ENCODE peak calls at places on chromosomes 11 and 22, in four cellular contexts. One of them, this sample, is unnamed.

GRCh38 chr22:50261615-50262459 is at the start of gene MAPK12:
- ATAC-seq in HepG2: peak; percentile 2
- ATAC-seq in HCT116: peak; percentile 73
- ATAC-seq in T-cell: no peak
- ATAC-seq in this sample: no peak

GRCh38 chr11:6486256-6486655 is 5.0 kb downstream of the TIMM10B start:
- ATAC-seq in T-cell: no peak
- ATAC-seq in HepG2: no peak
- ATAC-seq in HCT116: no peak
- ATAC-seq in this sample: no peak

GRCh38 chr22:37270928-37271650 is 11.2 kb upstream of the CYTH4 start:
- ATAC-seq in HCT116: no peak
- ATAC-seq in T-cell: no peak
- ATAC-seq in HepG2: no peak
- ATAC-seq in this sample: no peak

GRCh38 chr11:13463779-13464290 is 813 bp upstream of the BTBD10 start:
- ATAC-seq in T-cell: no peak
- ATAC-seq in HCT116: no peak
- ATAC-seq in HepG2: no peak
- ATAC-seq in this sample: no peak

GRCh38 chr11:10659339-10660216 is 34.0 kb downstream of the IRAG1 start:
- ATAC-seq in HepG2: peak; percentile 75
- ATAC-seq in T-cell: no peak
- ATAC-seq in HCT116: peak; percentile 72
- ATAC-seq in this sample: peak; percentile 62

GRCh38 chr22:46256358-46256958 is 6.4 kb upstream of the CDPF1 start:
- ATAC-seq in HCT116: no peak
- ATAC-seq in T-cell: no peak
- ATAC-seq in HepG2: peak; percentile 38
- ATAC-seq in this sample: peak; percentile 85

GRCh38 chr11:73249858-73250773 is 22.0 kb upstream of the P2RY6 start:
- ATAC-seq in HCT116: no peak
- ATAC-seq in HepG2: no peak
- ATAC-seq in T-cell: no peak
- ATAC-seq in this sample: no peak

GRCh38 chr11:26985941-26986340 is 8.0 kb upstream of the FIBIN start:
- ATAC-seq in HepG2: no peak
- ATAC-seq in T-cell: no peak
- ATAC-seq in HCT116: no peak
- ATAC-seq in this sample: no peak

GRCh38 chr11:32118025-32118974 is 27.4 kb downstream of the RCN1 start:
- ATAC-seq in HepG2: peak; percentile 85
- ATAC-seq in HCT116: peak; percentile 87
- ATAC-seq in T-cell: no peak
- ATAC-seq in this sample: no peak

GRCh38 chr11:22192289-22192641 is 620 bp upstream of the ANO5 start:
- ATAC-seq in HepG2: peak; percentile 91
- ATAC-seq in HCT116: peak; percentile 65
- ATAC-seq in T-cell: no peak
- ATAC-seq in this sample: no peak

GRCh38 chr11:25859776-25860175 is 472.2 kb upstream of the ANO3 start:
- ATAC-seq in T-cell: no peak
- ATAC-seq in HCT116: no peak
- ATAC-seq in HepG2: no peak
- ATAC-seq in this sample: no peak

GRCh38 chr22:37501610-37502341 is 15.6 kb upstream of the MFNG start:
- ATAC-seq in HCT116: peak; percentile 16
- ATAC-seq in HepG2: peak; percentile 86
- ATAC-seq in T-cell: no peak
- ATAC-seq in this sample: peak; percentile 17

GRCh38 chr22:36362819-36363377 is 24.9 kb downstream of the MYH9 start:
- ATAC-seq in HepG2: no peak
- ATAC-seq in T-cell: peak; percentile 21
- ATAC-seq in HCT116: no peak
- ATAC-seq in this sample: peak; percentile 62

GRCh38 chr11:35946766-35947165 is 2.9 kb downstream of the LDLRAD3 start:
- ATAC-seq in T-cell: no peak
- ATAC-seq in HepG2: no peak
- ATAC-seq in HCT116: no peak
- ATAC-seq in this sample: no peak

GRCh38 chr11:20247540-20248138 is 87.4 kb upstream of the DBX1 start:
- ATAC-seq in HepG2: no peak
- ATAC-seq in T-cell: no peak
- ATAC-seq in HCT116: no peak
- ATAC-seq in this sample: no peak

GRCh38 chr22:26514419-26515161 is 2.3 kb upstream of the TFIP11 start:
- ATAC-seq in HCT116: no peak
- ATAC-seq in HepG2: no peak
- ATAC-seq in T-cell: no peak
- ATAC-seq in this sample: no peak

GRCh38 chr11:27241316-27242122 is 121.5 kb downstream of the CCDC34 start:
- ATAC-seq in HepG2: no peak
- ATAC-seq in HCT116: no peak
- ATAC-seq in T-cell: no peak
- ATAC-seq in this sample: peak; percentile 89

GRCh38 chr11:124591430-124591829 is 19.8 kb upstream of the PANX3 start:
- ATAC-seq in HCT116: no peak
- ATAC-seq in T-cell: no peak
- ATAC-seq in HepG2: no peak
- ATAC-seq in this sample: no peak

GRCh38 chr11:73597340-73597955 is 464 bp downstream of the FAM168A start:
- ATAC-seq in HepG2: no peak
- ATAC-seq in HCT116: no peak
- ATAC-seq in T-cell: no peak
- ATAC-seq in this sample: no peak

GRCh38 chr11:46391578-46392420 is at the start of gene CHRM4:
- ATAC-seq in HCT116: peak; percentile 69
- ATAC-seq in T-cell: no peak
- ATAC-seq in HepG2: peak; percentile 17
- ATAC-seq in this sample: no peak

GRCh38 chr11:117083011-117083940 is 15.0 kb downstream of the SIK3 start:
- ATAC-seq in HepG2: no peak
- ATAC-seq in HCT116: no peak
- ATAC-seq in T-cell: no peak
- ATAC-seq in this sample: no peak

GRCh38 chr22:42184852-42185251 is 54.2 kb upstream of the CYP2D6 start:
- ATAC-seq in HCT116: no peak
- ATAC-seq in HepG2: no peak
- ATAC-seq in T-cell: no peak
- ATAC-seq in this sample: no peak

GRCh38 chr11:114120606-114121005 is 61.1 kb downstream of the ZBTB16 start:
- ATAC-seq in HepG2: no peak
- ATAC-seq in T-cell: no peak
- ATAC-seq in HCT116: no peak
- ATAC-seq in this sample: no peak

GRCh38 chr11:19683862-19684491 is 28.7 kb upstream of the NAV2 start:
- ATAC-seq in T-cell: no peak
- ATAC-seq in HCT116: no peak
- ATAC-seq in HepG2: no peak
- ATAC-seq in this sample: no peak

GRCh38 chr11:120613264-120614226 is 102.0 kb downstream of the GRIK4 start:
- ATAC-seq in T-cell: no peak
- ATAC-seq in HCT116: no peak
- ATAC-seq in HepG2: peak; percentile 23
- ATAC-seq in this sample: no peak

GRCh38 chr11:72569966-72570892 is 104.0 kb downstream of the PDE2A start:
- ATAC-seq in HCT116: no peak
- ATAC-seq in T-cell: no peak
- ATAC-seq in HepG2: no peak
- ATAC-seq in this sample: peak; percentile 76

GRCh38 chr11:73283316-73284035 is 11.3 kb downstream of the P2RY6 start:
- ATAC-seq in T-cell: no peak
- ATAC-seq in HepG2: no peak
- ATAC-seq in HCT116: no peak
- ATAC-seq in this sample: peak; percentile 51

GRCh38 chr22:19291218-19291579 is 320 bp downstream of the CLTCL1 start:
- ATAC-seq in HepG2: peak; percentile 61
- ATAC-seq in HCT116: peak; percentile 75
- ATAC-seq in T-cell: peak; percentile 42
- ATAC-seq in this sample: peak; percentile 6

GRCh38 chr22:19111584-19111983 is 10.6 kb downstream of the DGCR2 start:
- ATAC-seq in T-cell: no peak
- ATAC-seq in HepG2: no peak
- ATAC-seq in HCT116: no peak
- ATAC-seq in this sample: no peak

GRCh38 chr11:20599424-20600346 is at the start of gene SLC6A5:
- ATAC-seq in HepG2: peak; percentile 84
- ATAC-seq in HCT116: no peak
- ATAC-seq in T-cell: no peak
- ATAC-seq in this sample: peak; percentile 44

GRCh38 chr22:36026741-36027140 is 1.9 kb downstream of the RBFOX2 start:
- ATAC-seq in HCT116: no peak
- ATAC-seq in T-cell: no peak
- ATAC-seq in HepG2: no peak
- ATAC-seq in this sample: no peak

GRCh38 chr11:46984987-46985386 is 48.4 kb downstream of the CSTPP1 start:
- ATAC-seq in HepG2: peak; percentile 94
- ATAC-seq in T-cell: no peak
- ATAC-seq in HCT116: no peak
- ATAC-seq in this sample: no peak

GRCh38 chr22:46626911-46627805 is 7.0 kb downstream of the GRAMD4 start:
- ATAC-seq in HepG2: no peak
- ATAC-seq in T-cell: no peak
- ATAC-seq in HCT116: peak; percentile 73
- ATAC-seq in this sample: peak; percentile 94

GRCh38 chr11:69144719-69145365 is 10.9 kb upstream of the SMIM38 start:
- ATAC-seq in T-cell: no peak
- ATAC-seq in HepG2: no peak
- ATAC-seq in HCT116: no peak
- ATAC-seq in this sample: peak; percentile 20

GRCh38 chr11:34427171-34427805 is 11.4 kb upstream of the CAT start:
- ATAC-seq in T-cell: no peak
- ATAC-seq in HepG2: peak; percentile 98
- ATAC-seq in HCT116: no peak
- ATAC-seq in this sample: no peak

This sample was measured in esophagus mucosa.